ENCODE peak calls at places on chromosome 13, in five cellular contexts. G, V, F, Q and M are unnamed samples.

GRCh38 chr13:47859129-47859528 is 141.9 kb downstream of the SUCLA2 start:
- DNase-seq in G (no peak), V (no peak), F (no peak), Q (no peak), M (peak)

GRCh38 chr13:34357435-34358232 is 539.7 kb downstream of the RFC3 start:
- DNase-seq in G (no peak), V (no peak), F (no peak), Q (no peak), M (peak)

GRCh38 chr13:113129921-113130750 is 7.5 kb downstream of the F10 start:
- DNase-seq in G (no peak), V (no peak), F (no peak), Q (no peak), M (no peak)

GRCh38 chr13:67299731-67300130 is 69.6 kb upstream of the PCDH9 start:
- DNase-seq in G (no peak), V (no peak), F (no peak), Q (no peak), M (peak)

GRCh38 chr13:38755792-38756191 is 68.9 kb downstream of the FREM2 start:
- DNase-seq in G (no peak), V (no peak), F (no peak), Q (no peak), M (no peak)

GRCh38 chr13:34340534-34340933 is 522.6 kb downstream of the RFC3 start:
- DNase-seq in G (no peak), V (no peak), F (no peak), Q (no peak), M (peak)

GRCh38 chr13:40508112-40508511 is 158.3 kb downstream of the FOXO1 start:
- DNase-seq in G (no peak), V (no peak), F (no peak), Q (no peak), M (peak)

GRCh38 chr13:112572408-112572807 is 15.5 kb downstream of the TUBGCP3 start:
- DNase-seq in G (no peak), V (no peak), F (no peak), Q (no peak), M (no peak)

GRCh38 chr13:40402931-40403412 is 263.5 kb downstream of the FOXO1 start:
- DNase-seq in G (no peak), V (no peak), F (no peak), Q (no peak), M (peak)

GRCh38 chr13:111859361-111860105 is 207.4 kb upstream of the SOX1 start:
- DNase-seq in G (no peak), V (no peak), F (no peak), Q (no peak), M (no peak)

GRCh38 chr13:112120031-112120373 is 53.1 kb downstream of the SOX1 start:
- DNase-seq in G (no peak), V (no peak), F (no peak), Q (no peak), M (no peak)

GRCh38 chr13:102651392-102651791 is 43.5 kb downstream of the METTL21C start:
- DNase-seq in G (no peak), V (no peak), F (no peak), Q (no peak), M (peak)

GRCh38 chr13:112686987-112687386 is 2.9 kb upstream of the ATP11A start:
- DNase-seq in G (no peak), V (no peak), F (no peak), Q (no peak), M (no peak)

GRCh38 chr13:31310781-31311180 is 111.0 kb downstream of the B3GLCT start:
- DNase-seq in G (no peak), V (no peak), F (no peak), Q (peak), M (no peak)

GRCh38 chr13:110685305-110685704 is 20.6 kb downstream of the CARS2 start:
- DNase-seq in G (no peak), V (no peak), F (no peak), Q (no peak), M (no peak)

GRCh38 chr13:91722267-91722884 is 324.0 kb downstream of the GPC5 start:
- DNase-seq in G (no peak), V (no peak), F (no peak), Q (peak), M (peak)

GRCh38 chr13:112067871-112068305 is 939 bp downstream of the SOX1 start:
- DNase-seq in G (no peak), V (no peak), F (no peak), Q (no peak), M (peak)

GRCh38 chr13:21698975-21699679 is 28.3 kb downstream of the FGF9 start:
- DNase-seq in G (no peak), V (no peak), F (no peak), Q (no peak), M (no peak)

GRCh38 chr13:70107498-70108271 is at the start of gene ATXN8OS:
- DNase-seq in G (no peak), V (no peak), F (no peak), Q (no peak), M (no peak)

GRCh38 chr13:32272021-32272695 is 43.0 kb downstream of the ZAR1L start:
- DNase-seq in G (no peak), V (no peak), F (no peak), Q (no peak), M (peak)

GRCh38 chr13:26558074-26558805 is 757 bp downstream of the WASF3 start:
- DNase-seq in G (no peak), V (no peak), F (no peak), Q (no peak), M (peak)

GRCh38 chr13:27396252-27396846 is 28.1 kb upstream of the GTF3A start:
- DNase-seq in G (no peak), V (no peak), F (no peak), Q (no peak), M (no peak)

GRCh38 chr13:76330216-76330615 is 556.0 kb downstream of the KCTD12 start:
- DNase-seq in G (no peak), V (no peak), F (no peak), Q (no peak), M (no peak)

GRCh38 chr13:71721117-71721516 is 145.9 kb downstream of the DACH1 start:
- DNase-seq in G (no peak), V (no peak), F (no peak), Q (no peak), M (no peak)

GRCh38 chr13:99589575-99589974 is 88.3 kb downstream of the TM9SF2 start:
- DNase-seq in G (no peak), V (no peak), F (no peak), Q (no peak), M (no peak)

GRCh38 chr13:24254151-24254810 is 55.1 kb upstream of the C1QTNF9 start:
- DNase-seq in G (peak), V (no peak), F (peak), Q (no peak), M (no peak)

GRCh38 chr13:47594833-47595232 is 406.2 kb downstream of the SUCLA2 start:
- DNase-seq in G (no peak), V (no peak), F (no peak), Q (no peak), M (peak)

GRCh38 chr13:51803422-51804294 is at the start of gene DHRS12:
- DNase-seq in G (peak), V (peak), F (peak), Q (no peak), M (peak)